ENCODE peak calls at places on chromosomes 2 and 18, in four cellular contexts. Y is fibroblast of the aortic adventitia, X is tibial artery, V is cardiac fibroblast. Q is an unnamed sample.

GRCh38 chr2:214716811-214717560 is 92.5 kb downstream of the BARD1 start:
- DNase-seq in Y (no peak), X (no peak), V (no peak), Q (no peak)

GRCh38 chr2:145221511-145221910 is 701.6 kb upstream of the ZEB2 start:
- DNase-seq in Y (no peak), X (no peak), V (no peak), Q (no peak)

GRCh38 chr18:40878371-40878770 is 1076.7 kb upstream of the PIK3C3 start:
- DNase-seq in Y (peak; percentile 37), X (no peak), V (no peak), Q (no peak)

GRCh38 chr2:67215214-67215613 is 181.9 kb upstream of the ETAA1 start:
- DNase-seq in Y (peak; percentile 59), X (no peak), V (peak; percentile 79), Q (peak; percentile 79)

GRCh38 chr18:48036191-48036590 is 105.7 kb upstream of the SMAD2 start:
- DNase-seq in Y (peak; percentile 17), X (peak; percentile 68), V (no peak), Q (peak; percentile 22)

GRCh38 chr2:45716915-45717314 is 65.4 kb downstream of the PRKCE start:
- DNase-seq in Y (no peak), X (no peak), V (no peak), Q (no peak)

GRCh38 chr18:62486290-62486964 is 36.4 kb upstream of the ZCCHC2 start:
- DNase-seq in Y (peak; percentile 58), X (no peak), V (peak; percentile 84), Q (peak; percentile 98)

GRCh38 chr2:217729426-217730058 is 273.3 kb downstream of the TNS1 start:
- DNase-seq in Y (peak; percentile 80), X (no peak), V (no peak), Q (no peak)

GRCh38 chr18:72544092-72544886 is at the start of gene CBLN2:
- DNase-seq in Y (peak; percentile 56), X (no peak), V (peak; percentile 69), Q (peak; percentile 76)
- H3K4me3 ChIP-seq in Y (peak within 1 kb of the TSS; percentile 50), X (peak within 1 kb of the TSS; percentile 8), V (peak within 1 kb of the TSS; percentile 26), Q (peak within 1 kb of the TSS; percentile 7)

DNA sequence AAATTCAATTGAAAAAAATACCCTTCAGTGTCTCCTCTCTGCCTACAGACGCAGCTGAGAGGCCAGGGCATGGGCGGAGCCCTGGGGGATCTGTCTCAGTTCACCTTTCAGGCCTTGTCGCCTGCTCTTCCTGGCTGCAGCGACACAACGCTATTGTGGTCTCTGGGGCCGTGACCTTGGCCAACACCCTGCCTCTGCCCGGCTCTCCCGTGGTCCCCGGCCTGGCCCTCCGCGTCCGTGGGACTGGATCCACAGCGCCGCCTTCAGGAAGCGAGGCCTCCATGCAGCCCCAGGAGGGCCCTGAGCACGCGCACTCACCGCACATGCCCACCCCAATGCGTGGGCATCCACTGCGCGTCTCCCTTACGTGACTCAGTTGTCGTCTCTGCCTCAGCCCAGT is 81.1 kb downstream of the MRPS9 start:
- DNase-seq in Y (no peak), X (no peak), V (no peak), Q (no peak)
- TF ChIP-seq CTCF in Y (peak; percentile 16), X (no peak), V (peak; percentile 47), Q (no peak)

GRCh38 chr18:70331456-70332097 is 42.7 kb downstream of the SOCS6 start:
- DNase-seq in Y (no peak), X (no peak), V (no peak), Q (no peak)

GRCh38 chr18:70326255-70326654 is 37.4 kb downstream of the SOCS6 start:
- DNase-seq in Y (no peak), X (no peak), V (no peak), Q (no peak)

GRCh38 chr18:70328169-70328568 is 39.3 kb downstream of the SOCS6 start:
- DNase-seq in Y (no peak), X (no peak), V (no peak), Q (no peak)

GRCh38 chr18:70330887-70331286 is 42.0 kb downstream of the SOCS6 start:
- DNase-seq in Y (no peak), X (no peak), V (no peak), Q (no peak)

DNA sequence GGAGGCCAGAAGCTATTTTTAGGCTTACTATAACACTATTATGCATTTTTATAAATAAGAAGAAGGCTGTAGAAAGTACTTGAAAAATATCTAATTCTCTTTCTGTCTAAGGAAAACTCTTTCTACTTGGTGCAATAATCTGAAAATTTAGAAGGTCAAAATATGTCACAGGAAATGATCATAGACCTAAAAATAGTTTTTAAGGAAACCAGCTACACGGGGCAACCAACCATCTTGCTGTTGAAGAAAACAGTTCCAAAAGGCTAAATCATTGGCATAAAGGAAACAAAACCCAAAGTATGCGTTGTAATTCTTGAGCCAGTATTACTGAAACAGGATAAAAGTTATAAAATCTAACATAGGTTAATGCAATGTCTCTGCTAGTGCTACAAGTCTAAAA is 40.2 kb downstream of the SOCS6 start:
- DNase-seq in Y (peak; percentile 45), X (no peak), V (peak; percentile 31), Q (no peak)
- H3K4me3 ChIP-seq in Y (no peak overlapping the region), X (peak overlapping the region; percentile 7), V (no peak overlapping the region), Q (no peak overlapping the region)

GRCh38 chr2:231429152-231429551 is 33.6 kb downstream of the B3GNT7 start:
- DNase-seq in Y (no peak), X (no peak), V (no peak), Q (no peak)
- TF ChIP-seq CTCF in Y (no peak), X (no peak), V (no peak), Q (no peak)

DNA sequence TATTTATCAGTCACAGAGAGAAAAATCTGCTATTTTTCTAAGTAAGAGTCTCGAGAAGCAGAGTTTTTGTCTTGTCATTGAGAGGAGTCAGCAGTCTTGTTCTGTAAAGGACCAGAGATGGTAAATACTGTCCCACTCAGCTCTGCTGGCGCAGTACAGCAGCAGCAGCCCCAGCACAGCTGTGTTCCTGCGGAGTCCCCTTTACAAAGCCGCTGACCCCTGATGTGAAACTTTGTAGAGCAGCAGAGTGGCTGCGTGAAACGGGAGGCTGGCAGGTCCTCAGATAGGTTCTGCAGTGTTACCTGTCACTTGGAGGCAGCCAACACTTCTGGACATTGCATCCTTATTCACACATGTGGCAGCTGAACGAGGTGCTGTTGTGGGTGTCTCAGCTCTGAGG is 45.2 kb downstream of the TMEM185B start:
- DNase-seq in Y (no peak), X (no peak), V (no peak), Q (no peak)
- H3K4me3 ChIP-seq in Y (no peak overlapping the region), X (no peak overlapping the region), V (no peak overlapping the region), Q (peak overlapping the region; percentile 59)

GRCh38 chr2:20758997-20759396 is 63.9 kb downstream of the LDAH start:
- DNase-seq in Y (no peak), X (no peak), V (no peak), Q (no peak)

GRCh38 chr2:20757405-20758090 is 65.4 kb downstream of the LDAH start:
- DNase-seq in Y (no peak), X (no peak), V (no peak), Q (no peak)

GRCh38 chr2:20759487-20759886 is 63.4 kb downstream of the LDAH start:
- DNase-seq in Y (no peak), X (no peak), V (no peak), Q (no peak)

GRCh38 chr2:20752293-20752692 is 70.6 kb downstream of the LDAH start:
- DNase-seq in Y (no peak), X (no peak), V (no peak), Q (no peak)

DNA sequence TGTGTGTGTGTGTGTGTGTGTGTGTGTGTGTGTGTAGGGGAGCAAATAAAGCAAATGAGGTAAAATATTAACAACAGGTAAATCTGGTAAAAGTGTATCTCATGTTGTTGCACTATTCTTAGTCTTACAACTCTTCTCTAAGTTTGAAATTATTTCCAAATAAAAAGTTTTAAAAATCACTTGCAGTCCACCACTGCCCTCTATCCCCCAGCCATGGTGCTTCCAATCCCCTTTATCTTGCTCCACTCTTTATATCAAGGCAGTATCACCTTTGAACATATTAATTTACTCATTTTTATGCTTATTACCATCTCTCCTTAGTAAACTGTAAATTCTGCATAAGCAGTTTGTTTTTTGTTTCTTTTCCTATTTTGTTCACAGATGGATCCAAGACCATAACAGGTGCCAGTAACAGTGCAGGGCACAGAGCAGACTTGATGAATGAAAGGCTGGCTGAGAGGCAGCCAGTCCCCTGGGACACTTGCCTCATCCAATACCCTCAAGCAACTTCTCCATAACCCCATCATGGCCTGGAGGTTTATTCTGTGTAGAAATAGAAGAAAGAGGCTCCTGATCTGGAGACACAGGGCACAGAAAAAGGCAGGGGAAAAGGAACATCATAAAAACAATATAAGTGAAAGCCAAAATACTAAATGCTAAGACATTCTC is 67.6 kb downstream of the LDAH start:
- DNase-seq in Y (no peak), X (no peak), V (peak; percentile 7), Q (no peak)
- TF ChIP-seq CTCF in Y (no peak), X (peak; percentile 11), V (no peak), Q (no peak)

Q was measured in epithelial cell of esophagus.